ENCODE peak calls at places on chromosomes 2 and 18, in six cellular contexts. One of them, this sample, is unnamed.

GRCh38 chr18:79853303-79853992 is 55.7 kb downstream of the KCNG2 start:
- DNase-seq in cardiac fibroblast: no peak
- DNase-seq in tibial artery: peak; percentile 58
- DNase-seq in psoas muscle: no peak
- DNase-seq in astrocyte of the spinal cord: no peak
- DNase-seq in neural progenitor cell: no peak
- DNase-seq in this sample: no peak

GRCh38 chr18:58005036-58005435 is 39.0 kb upstream of the NEDD4L start:
- DNase-seq in neural progenitor cell: no peak
- DNase-seq in astrocyte of the spinal cord: peak; percentile 50
- DNase-seq in cardiac fibroblast: peak; percentile 3
- DNase-seq in tibial artery: no peak
- DNase-seq in psoas muscle: no peak
- DNase-seq in this sample: no peak

GRCh38 chr18:24628360-24628759 is 167.9 kb downstream of the HRH4 start:
- DNase-seq in psoas muscle: no peak
- DNase-seq in tibial artery: no peak
- DNase-seq in neural progenitor cell: no peak
- DNase-seq in astrocyte of the spinal cord: no peak
- DNase-seq in cardiac fibroblast: no peak
- DNase-seq in this sample: no peak

GRCh38 chr2:71796174-71796592 is 342.8 kb downstream of the DYSF start:
- DNase-seq in tibial artery: peak; percentile 60
- DNase-seq in psoas muscle: no peak
- DNase-seq in astrocyte of the spinal cord: peak; percentile 15
- DNase-seq in neural progenitor cell: no peak
- DNase-seq in cardiac fibroblast: no peak
- DNase-seq in this sample: no peak

GRCh38 chr18:3451989-3452749 is 2.2 kb downstream of the TGIF1 start:
- DNase-seq in astrocyte of the spinal cord: peak; percentile 80
- DNase-seq in psoas muscle: peak; percentile 42
- DNase-seq in tibial artery: peak; percentile 78
- DNase-seq in cardiac fibroblast: peak; percentile 83
- DNase-seq in neural progenitor cell: peak; percentile 71
- DNase-seq in this sample: no peak

GRCh38 chr2:241895732-241896641 is 26.5 kb downstream of the RTP5 start:
- DNase-seq in neural progenitor cell: no peak
- DNase-seq in cardiac fibroblast: peak; percentile 73
- DNase-seq in psoas muscle: no peak
- DNase-seq in tibial artery: peak; percentile 66
- DNase-seq in astrocyte of the spinal cord: no peak
- DNase-seq in this sample: no peak

GRCh38 chr2:50449306-50449705 is 582.6 kb downstream of the NRXN1 start:
- DNase-seq in tibial artery: no peak
- DNase-seq in cardiac fibroblast: no peak
- DNase-seq in astrocyte of the spinal cord: no peak
- DNase-seq in neural progenitor cell: no peak
- DNase-seq in psoas muscle: no peak
- DNase-seq in this sample: no peak

GRCh38 chr2:88885679-88886402 is 194.4 kb downstream of the RPIA start:
- DNase-seq in psoas muscle: no peak
- DNase-seq in tibial artery: no peak
- DNase-seq in neural progenitor cell: no peak
- DNase-seq in cardiac fibroblast: no peak
- DNase-seq in astrocyte of the spinal cord: no peak
- DNase-seq in this sample: no peak

GRCh38 chr2:124289615-124290014 is 264.5 kb downstream of the CNTNAP5 start:
- DNase-seq in cardiac fibroblast: no peak
- DNase-seq in tibial artery: no peak
- DNase-seq in astrocyte of the spinal cord: no peak
- DNase-seq in neural progenitor cell: no peak
- DNase-seq in psoas muscle: no peak
- DNase-seq in this sample: no peak

GRCh38 chr18:36735130-36735529 is 93.7 kb downstream of the TPGS2 start:
- DNase-seq in psoas muscle: no peak
- DNase-seq in tibial artery: no peak
- DNase-seq in neural progenitor cell: no peak
- DNase-seq in astrocyte of the spinal cord: no peak
- DNase-seq in cardiac fibroblast: no peak
- DNase-seq in this sample: no peak

DNA sequence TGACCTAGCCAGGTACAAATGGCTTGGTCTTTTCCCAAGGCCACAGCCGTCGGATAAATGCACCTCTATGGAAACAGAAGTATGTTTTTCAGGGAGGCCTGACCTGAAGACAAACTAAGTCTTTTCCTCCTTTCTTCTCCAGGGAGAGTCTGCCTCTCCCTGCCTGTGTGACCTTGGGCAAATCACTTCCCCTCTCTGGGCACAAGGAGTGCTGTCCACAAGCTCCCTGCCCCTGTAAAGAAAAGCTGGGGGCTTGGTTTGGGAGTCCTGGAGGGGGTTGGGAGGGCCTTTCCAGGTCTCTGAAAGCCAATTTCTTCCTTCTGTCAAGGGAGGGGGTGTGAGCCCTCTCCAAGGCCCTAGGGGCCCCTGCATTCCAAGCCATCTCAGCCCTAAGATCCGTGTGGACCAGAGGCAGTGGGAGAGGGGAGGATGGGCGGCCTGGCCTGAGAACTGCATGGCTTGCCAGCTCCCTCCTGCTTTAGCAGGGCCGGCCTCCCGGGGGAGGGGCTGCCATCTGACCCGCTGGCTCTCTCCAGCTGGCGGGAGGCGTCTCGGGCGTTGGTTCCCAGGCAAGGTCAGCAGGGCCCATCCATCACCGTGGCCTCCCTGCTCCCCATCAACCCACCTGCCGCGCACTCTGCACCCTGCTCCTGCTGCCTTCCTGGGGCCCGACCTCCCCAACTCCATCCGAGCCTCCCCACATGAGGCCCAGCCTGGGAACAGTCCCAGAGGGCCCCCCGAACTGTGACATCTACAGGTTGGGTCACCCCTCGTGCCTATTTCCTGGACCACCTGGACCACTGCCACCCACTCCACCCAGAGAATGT is 61.4 kb downstream of the SMAD7 start:
- DNase-seq in tibial artery: peak; percentile 93
- DNase-seq in neural progenitor cell: peak; percentile 75
- DNase-seq in astrocyte of the spinal cord: no peak
- DNase-seq in psoas muscle: peak; percentile 41
- DNase-seq in cardiac fibroblast: peak; percentile 75
- DNase-seq in this sample: no peak
- H3K4me3 ChIP-seq in tibial artery: no peak overlapping the region
- H3K4me3 ChIP-seq in neural progenitor cell: no peak overlapping the region
- H3K4me3 ChIP-seq in astrocyte of the spinal cord: no peak overlapping the region
- H3K4me3 ChIP-seq in psoas muscle: no peak overlapping the region
- H3K4me3 ChIP-seq in cardiac fibroblast: no peak overlapping the region
- H3K4me3 ChIP-seq in this sample: no peak overlapping the region

GRCh38 chr2:27059141-27059820 is 7.8 kb downstream of the AGBL5 start:
- DNase-seq in cardiac fibroblast: peak; percentile 80
- DNase-seq in psoas muscle: no peak
- DNase-seq in neural progenitor cell: no peak
- DNase-seq in astrocyte of the spinal cord: no peak
- DNase-seq in tibial artery: no peak
- DNase-seq in this sample: no peak
- TF ChIP-seq CTCF in cardiac fibroblast: no peak
- TF ChIP-seq CTCF in psoas muscle: no peak
- TF ChIP-seq CTCF in neural progenitor cell: no peak
- TF ChIP-seq CTCF in astrocyte of the spinal cord: no peak
- TF ChIP-seq CTCF in tibial artery: no peak
- TF ChIP-seq CTCF in this sample: no peak

DNA sequence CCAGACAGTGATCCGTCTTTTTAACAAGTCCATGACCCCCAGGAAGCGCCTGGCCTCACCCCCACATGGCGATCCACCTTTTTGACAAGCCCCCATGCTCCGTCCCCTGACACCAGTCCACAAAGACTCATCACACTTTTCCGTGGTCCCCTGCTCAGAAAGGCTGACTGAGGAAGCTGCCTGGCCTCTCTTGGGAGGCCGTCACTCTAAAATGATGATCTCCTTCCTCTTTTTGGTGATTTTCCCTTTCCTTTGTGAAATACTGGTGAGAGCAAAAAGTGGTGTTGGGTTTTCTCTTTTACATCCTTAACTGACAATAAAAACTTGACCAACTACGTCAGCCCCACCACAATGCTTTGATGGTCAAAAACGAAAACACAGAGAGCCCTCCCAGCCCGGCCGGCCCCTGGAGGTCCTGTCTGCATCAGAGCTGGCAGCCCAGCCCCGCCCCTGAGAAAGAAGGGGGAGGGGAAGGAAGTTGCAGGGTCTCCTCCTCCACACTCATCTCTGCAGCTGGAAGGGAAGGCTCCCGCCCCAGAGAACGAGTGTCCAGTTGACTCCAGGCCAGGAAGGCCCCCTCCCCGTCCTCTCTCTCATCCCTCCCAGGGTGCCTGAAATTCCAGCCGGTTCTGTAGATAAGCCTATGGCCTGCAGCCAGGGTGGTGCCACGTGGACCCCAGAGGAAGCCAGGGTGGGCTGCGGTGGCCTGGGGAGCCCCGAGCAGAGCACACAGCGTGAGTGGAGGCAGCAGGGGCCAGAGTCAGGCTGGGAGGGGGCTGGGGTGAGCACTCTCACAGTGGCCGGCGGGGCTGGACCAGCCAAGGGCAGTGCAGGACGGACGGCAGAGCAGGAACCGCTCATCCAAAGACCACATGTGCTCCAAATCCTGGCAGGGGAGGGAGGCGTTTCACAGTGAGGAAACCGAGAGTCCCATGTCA is 19.9 kb downstream of the BIN1 start:
- DNase-seq in astrocyte of the spinal cord: peak; percentile 95
- DNase-seq in psoas muscle: peak; percentile 82
- DNase-seq in neural progenitor cell: peak; percentile 76
- DNase-seq in cardiac fibroblast: peak; percentile 97
- DNase-seq in tibial artery: peak; percentile 80
- DNase-seq in this sample: peak; percentile 87
- H3K4me3 ChIP-seq in astrocyte of the spinal cord: no peak overlapping the region
- H3K4me3 ChIP-seq in psoas muscle: peak overlapping the region; percentile 47
- H3K4me3 ChIP-seq in neural progenitor cell: no peak overlapping the region
- H3K4me3 ChIP-seq in cardiac fibroblast: peak overlapping the region; percentile 15
- H3K4me3 ChIP-seq in tibial artery: peak overlapping the region; percentile 38
- H3K4me3 ChIP-seq in this sample: peak overlapping the region; percentile 19

GRCh38 chr2:109614715-109615636 is 812 bp downstream of the SOWAHC start:
- DNase-seq in astrocyte of the spinal cord: no peak
- DNase-seq in neural progenitor cell: peak; percentile 60
- DNase-seq in cardiac fibroblast: peak; percentile 33
- DNase-seq in tibial artery: peak; percentile 67
- DNase-seq in psoas muscle: peak; percentile 32
- DNase-seq in this sample: no peak

GRCh38 chr2:109612991-109613921 is 510 bp downstream of the SEPTIN10 start:
- DNase-seq in cardiac fibroblast: peak; percentile 78
- DNase-seq in psoas muscle: peak; percentile 77
- DNase-seq in astrocyte of the spinal cord: peak; percentile 69
- DNase-seq in tibial artery: peak; percentile 78
- DNase-seq in neural progenitor cell: peak; percentile 78
- DNase-seq in this sample: peak; percentile 49

GRCh38 chr2:109613922-109614714 is at the start of the genes SEPTIN10 and SOWAHC:
- DNase-seq in psoas muscle: peak; percentile 97
- DNase-seq in neural progenitor cell: peak; percentile 98
- DNase-seq in astrocyte of the spinal cord: peak; percentile 100
- DNase-seq in tibial artery: peak; percentile 99
- DNase-seq in cardiac fibroblast: peak; percentile 100
- DNase-seq in this sample: peak; percentile 98

GRCh38 chr2:109616184-109616583 is 2.0 kb downstream of the SOWAHC start:
- DNase-seq in astrocyte of the spinal cord: no peak
- DNase-seq in tibial artery: no peak
- DNase-seq in psoas muscle: no peak
- DNase-seq in neural progenitor cell: no peak
- DNase-seq in cardiac fibroblast: no peak
- DNase-seq in this sample: no peak

DNA sequence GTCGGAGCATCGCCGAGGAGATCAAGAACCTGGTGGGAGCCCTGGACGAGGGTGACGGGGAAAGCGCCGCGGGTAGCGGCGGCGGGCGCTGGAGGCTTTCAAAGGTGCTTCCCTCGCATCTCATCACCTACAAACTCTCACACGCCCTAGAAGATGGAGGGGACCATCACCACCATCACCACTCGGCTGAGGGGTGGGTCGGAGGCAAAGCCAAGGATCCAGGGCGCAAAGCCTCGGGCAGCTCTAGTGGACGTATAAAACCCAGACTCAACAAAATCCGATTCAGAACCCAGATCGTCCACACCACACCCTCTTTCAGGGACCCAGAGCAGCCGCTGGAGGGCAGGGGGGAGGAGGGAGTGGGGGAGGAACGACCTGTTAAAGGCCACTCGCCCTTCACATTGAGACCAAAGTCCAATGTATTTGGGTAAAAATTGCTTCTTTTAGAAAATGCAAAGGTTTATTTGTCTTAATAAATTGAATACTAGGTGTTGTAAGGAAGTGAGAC is 1.5 kb downstream of the SOWAHC start:
- DNase-seq in neural progenitor cell: peak; percentile 37
- DNase-seq in tibial artery: no peak
- DNase-seq in cardiac fibroblast: no peak
- DNase-seq in astrocyte of the spinal cord: no peak
- DNase-seq in psoas muscle: no peak
- DNase-seq in this sample: no peak
- TF ChIP-seq CTCF in neural progenitor cell: peak; percentile 21
- TF ChIP-seq CTCF in tibial artery: no peak
- TF ChIP-seq CTCF in cardiac fibroblast: no peak
- TF ChIP-seq CTCF in astrocyte of the spinal cord: no peak
- TF ChIP-seq CTCF in psoas muscle: no peak
- TF ChIP-seq CTCF in this sample: no peak

DNA sequence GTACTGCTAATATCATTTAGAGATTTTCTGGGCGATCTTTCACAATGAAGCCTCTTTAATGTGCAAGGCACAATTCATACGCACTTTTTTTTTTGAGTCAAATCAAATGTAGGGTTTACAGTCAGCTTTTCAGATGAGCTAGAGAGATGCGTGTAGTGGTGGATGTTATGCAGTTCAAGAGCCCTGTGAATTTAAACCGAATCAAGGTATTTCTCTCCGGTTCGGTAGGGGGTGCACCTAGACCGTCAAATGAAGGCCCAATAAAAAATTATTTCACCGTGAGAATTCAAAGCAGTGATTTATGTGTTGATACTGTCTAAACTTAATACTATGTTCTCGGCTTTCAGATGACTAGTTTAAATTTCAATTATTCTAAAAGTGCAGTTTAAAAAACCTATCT is 1.1 kb downstream of the PTH2R start:
- DNase-seq in tibial artery: no peak
- DNase-seq in neural progenitor cell: peak; percentile 43
- DNase-seq in astrocyte of the spinal cord: peak; percentile 16
- DNase-seq in cardiac fibroblast: peak; percentile 11
- DNase-seq in psoas muscle: no peak
- DNase-seq in this sample: no peak
- H3K4me3 ChIP-seq in tibial artery: no peak overlapping the region
- H3K4me3 ChIP-seq in neural progenitor cell: peak overlapping the region; percentile 48
- H3K4me3 ChIP-seq in astrocyte of the spinal cord: no peak overlapping the region
- H3K4me3 ChIP-seq in cardiac fibroblast: no peak overlapping the region
- H3K4me3 ChIP-seq in psoas muscle: no peak overlapping the region
- H3K4me3 ChIP-seq in this sample: no peak overlapping the region

This sample was measured in astrocyte of the cerebellum.